ENCODE peak calls at places on chromosomes 3 and 15, in eight cellular contexts. I is upper lobe of right lung, L is heart left ventricle, Z is Peyer's patch, N is H9, O is AG04450, X is cardiac muscle cell, G is heart right ventricle. R is an unnamed sample.

GRCh38 chr15:69026355-69026754 is 11.9 kb downstream of the NOX5 start:
- DNase-seq in N (peak), L (no peak), I (no peak), G (no peak), O (no peak), Z (no peak), X (no peak), R (no peak)

GRCh38 chr15:64775551-64776401 is at the start of gene RBPMS2:
- DNase-seq in G (peak), Z (no peak), X (peak), I (no peak), O (no peak), N (peak), L (peak), R (peak)

GRCh38 chr3:24343084-24343783 is 151.4 kb downstream of the THRB start:
- DNase-seq in X (no peak), L (no peak), O (no peak), I (no peak), N (no peak), Z (no peak), G (no peak), R (no peak)

GRCh38 chr15:58498821-58499580 is 67.2 kb downstream of the LIPC start:
- DNase-seq in G (no peak), N (no peak), I (no peak), Z (no peak), L (no peak), O (peak), X (no peak), R (no peak)

GRCh38 chr3:114378760-114379159 is 84.9 kb downstream of the TIGIT start:
- DNase-seq in O (no peak), Z (no peak), N (no peak), G (no peak), X (no peak), L (no peak), I (no peak), R (no peak)

GRCh38 chr15:98548172-98548971 is 100.0 kb upstream of the IGF1R start:
- DNase-seq in I (peak), X (peak), Z (peak), L (peak), G (peak), N (peak), O (peak), R (peak)

GRCh38 chr15:66755298-66756068 is 53.4 kb downstream of the SMAD6 start:
- DNase-seq in G (no peak), L (no peak), X (no peak), N (no peak), O (no peak), Z (no peak), I (peak), R (no peak)

GRCh38 chr15:43915820-43916660 is 89.2 kb downstream of the WDR76 start:
- DNase-seq in O (no peak), I (no peak), G (no peak), X (no peak), N (no peak), Z (no peak), L (no peak), R (no peak)

DNA sequence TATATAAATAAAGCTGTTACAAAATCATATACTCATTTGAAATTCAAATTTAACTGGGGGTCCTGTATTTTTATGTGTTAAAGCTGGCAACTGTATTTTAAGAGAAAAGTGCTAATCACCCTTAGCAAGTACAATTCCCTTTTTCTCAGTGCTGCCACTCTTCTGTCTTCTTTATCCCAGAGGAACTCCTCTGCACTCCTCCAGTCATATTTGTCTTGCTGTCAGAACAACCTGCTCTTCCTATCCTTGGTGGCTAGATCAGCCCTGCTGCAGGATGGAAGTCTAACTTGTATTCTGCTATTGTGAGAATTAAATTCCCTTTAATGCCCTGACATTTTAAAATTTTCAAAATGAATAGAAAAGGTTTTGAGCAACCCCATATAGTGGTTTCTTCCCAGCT is 123.9 kb upstream of the TNIK start:
- DNase-seq in L (no peak), Z (no peak), G (no peak), I (no peak), N (no peak), O (no peak), X (no peak), R (no peak)
- TF ChIP-seq CTCF in L (no peak), Z (no peak), G (no peak), I (no peak), N (no peak), O (no peak), X (no peak), R (no peak)

DNA sequence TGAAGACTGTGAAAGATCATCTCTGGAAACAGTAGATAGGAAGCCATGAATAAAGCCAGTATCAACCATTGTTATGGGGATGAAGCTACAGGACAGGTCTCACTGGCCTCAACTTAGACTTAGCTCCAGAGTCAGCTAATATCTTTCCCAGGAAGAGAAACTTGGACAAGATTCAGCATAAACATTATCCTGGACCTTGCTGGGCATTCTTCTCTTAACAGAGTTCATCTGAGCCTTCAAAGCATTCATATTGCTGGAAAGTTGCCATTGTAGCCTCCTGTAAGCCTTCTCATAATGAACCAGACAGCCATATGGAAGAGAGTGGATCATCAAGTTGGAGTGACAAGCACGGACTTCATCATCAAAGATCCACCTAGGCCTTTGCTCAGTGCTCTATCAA is 386.4 kb upstream of the THBS1 start:
- DNase-seq in G (no peak), X (no peak), Z (no peak), N (no peak), L (no peak), O (no peak), I (no peak), R (no peak)
- H3K27ac ChIP-seq in G (no peak), X (no peak), Z (no peak), N (no peak), L (no peak), O (peak), I (no peak), R (no peak)

GRCh38 chr3:107740992-107741896 is 218.5 kb downstream of the BBX start:
- DNase-seq in L (no peak), G (no peak), I (no peak), N (no peak), Z (no peak), X (no peak), O (no peak), R (no peak)
- TF ChIP-seq CTCF in L (peak), G (peak), I (peak), N (peak), Z (peak), X (peak), O (peak), R (peak)

DNA sequence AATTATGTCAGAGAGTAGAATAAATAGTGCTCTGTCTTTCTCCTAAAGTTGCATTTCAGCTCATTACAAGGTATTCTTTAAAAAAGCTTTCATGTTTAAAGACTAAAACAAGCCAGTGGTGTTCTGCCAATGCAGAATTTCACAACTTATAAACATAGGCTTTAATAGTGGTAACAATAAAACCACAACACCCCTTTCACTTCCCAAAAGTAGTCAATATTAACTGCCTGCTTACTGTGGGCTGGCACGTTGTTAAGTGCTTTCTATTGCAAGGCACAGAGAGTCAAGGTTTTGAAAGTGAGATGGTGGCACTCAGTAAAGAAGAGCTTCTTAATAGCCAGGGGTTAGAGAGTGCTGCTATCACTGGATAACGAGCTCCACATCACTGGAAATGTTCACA is 8.4 kb upstream of the RTP1 start:
- DNase-seq in N (no peak), L (no peak), O (no peak), I (no peak), X (no peak), Z (no peak), G (no peak), R (no peak)
- H3K27ac ChIP-seq in N (no peak), L (no peak), O (no peak), I (no peak), X (no peak), Z (no peak), G (no peak), R (no peak)

GRCh38 chr15:89500397-89501270 is 4.3 kb upstream of the RHCG start:
- DNase-seq in N (peak), L (no peak), G (no peak), I (no peak), X (no peak), O (no peak), Z (peak), R (no peak)
- TF ChIP-seq CTCF in N (peak), L (no peak), G (no peak), I (no peak), X (peak), O (peak), Z (peak), R (no peak)

GRCh38 chr15:96329403-96329981 is 1.0 kb upstream of the NR2F2 start:
- DNase-seq in X (no peak), I (no peak), G (no peak), L (no peak), N (no peak), O (no peak), Z (no peak), R (no peak)

GRCh38 chr15:96326551-96327154 is 3.8 kb upstream of the NR2F2 start:
- DNase-seq in N (peak), X (peak), Z (no peak), L (peak), O (no peak), I (peak), G (no peak), R (peak)

GRCh38 chr15:96330064-96330449 is 443 bp upstream of the NR2F2 start:
- DNase-seq in G (no peak), N (peak), O (no peak), X (no peak), I (no peak), L (no peak), Z (no peak), R (no peak)

GRCh38 chr15:96327155-96327741 is 3.3 kb upstream of the NR2F2 start:
- DNase-seq in G (no peak), N (peak), O (peak), L (no peak), X (peak), I (no peak), Z (no peak), R (no peak)

GRCh38 chr15:96328101-96328958 is 2.2 kb upstream of the NR2F2 start:
- DNase-seq in X (no peak), N (no peak), I (no peak), L (no peak), O (no peak), G (no peak), Z (no peak), R (no peak)
- H3K27ac ChIP-seq in X (no peak), N (no peak), I (peak), L (no peak), O (no peak), G (peak), Z (peak), R (peak)

GRCh38 chr15:55587321-55588069 is 650 bp downstream of the PYGO1 start:
- DNase-seq in Z (no peak), L (peak), G (peak), N (peak), I (no peak), O (no peak), X (peak), R (peak)

GRCh38 chr15:55588818-55589122 is 625 bp upstream of the PYGO1 start:
- DNase-seq in X (no peak), L (no peak), O (no peak), G (peak), Z (no peak), I (no peak), N (no peak), R (no peak)

GRCh38 chr15:55589297-55589696 is 1.2 kb upstream of the PYGO1 start:
- DNase-seq in O (no peak), X (no peak), G (no peak), Z (no peak), N (no peak), L (no peak), I (no peak), R (no peak)

GRCh38 chr15:55586808-55587207 is 1.3 kb downstream of the PYGO1 start:
- DNase-seq in X (no peak), L (no peak), Z (no peak), O (no peak), I (no peak), G (no peak), N (no peak), R (no peak)

DNA sequence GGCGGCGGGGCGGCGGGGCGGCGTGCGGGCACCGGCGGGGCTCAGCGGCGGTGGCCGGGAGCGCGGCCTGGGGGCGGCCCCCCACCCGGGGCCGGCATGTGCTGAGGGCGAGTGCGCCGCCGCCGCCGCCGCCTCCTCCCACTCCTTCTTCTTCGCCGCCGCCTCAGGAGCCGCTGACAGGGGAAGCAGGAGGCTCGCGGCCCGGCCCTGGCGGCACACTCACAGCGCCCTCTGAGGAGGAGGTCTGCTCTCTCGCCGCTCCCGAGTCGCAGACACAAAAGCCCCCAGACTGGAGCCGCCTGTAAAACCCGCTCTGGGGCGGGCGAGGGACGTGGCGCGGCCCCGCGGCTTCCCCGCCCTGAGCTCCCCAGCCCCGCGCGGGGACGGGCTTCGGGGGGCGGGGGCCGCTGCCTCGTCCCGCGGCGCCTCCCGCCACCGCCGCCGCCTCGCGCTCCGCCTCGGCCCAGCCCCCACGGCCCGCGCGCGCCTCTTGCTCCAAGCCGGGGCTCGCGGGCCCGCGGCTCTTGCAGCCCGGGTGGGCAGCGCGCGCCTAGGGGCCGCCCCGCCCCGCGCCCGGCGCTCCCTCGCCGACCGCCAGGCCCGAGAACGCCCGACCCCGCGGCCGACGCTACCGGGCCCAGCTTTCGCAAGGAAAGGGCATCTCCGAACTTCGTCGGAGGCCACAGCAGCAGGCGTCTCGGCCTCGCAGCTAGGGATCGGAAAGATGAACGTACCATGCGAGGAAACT is at the start of gene PYGO1:
- DNase-seq in N (peak), G (peak), O (peak), L (peak), I (peak), Z (no peak), X (peak), R (peak)
- TF ChIP-seq CTCF in N (no peak), G (no peak), O (no peak), L (no peak), I (no peak), Z (no peak), X (no peak), R (no peak)

DNA sequence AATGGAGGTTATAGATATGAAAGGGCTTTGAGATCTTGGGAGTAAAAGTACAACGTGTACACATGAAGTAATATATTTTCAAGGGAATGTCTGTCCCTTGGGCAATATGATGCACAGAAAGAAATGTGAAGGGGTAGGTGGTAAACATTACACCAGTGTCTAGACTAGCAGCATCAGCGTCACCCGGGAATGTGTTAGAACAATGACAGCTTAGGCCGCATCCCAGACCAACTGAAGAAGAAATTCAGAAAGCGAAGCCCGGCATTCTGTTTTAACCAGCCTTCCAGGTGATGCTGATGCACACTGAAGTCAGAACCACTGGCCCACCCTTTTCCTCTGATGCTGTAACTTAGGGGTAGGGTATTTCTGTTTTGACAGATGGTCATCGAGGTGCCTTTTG is 6.3 kb downstream of the INAFM2 start:
- DNase-seq in O (no peak), Z (no peak), I (no peak), L (no peak), X (no peak), N (no peak), G (no peak), R (no peak)
- H3K27ac ChIP-seq in O (peak), Z (peak), I (peak), L (no peak), X (peak), N (no peak), G (peak), R (no peak)